ENCODE peak calls at places on chromosome 16, in five cellular contexts. One of them, this sample, is unnamed. For H3K4me1, the result is how much of the 10 kb centered on the place peaks cover.

GRCh38 chr16:85612191-85612800 is 826 bp upstream of the GSE1 start:
- DNase-seq in ovary: peak
- DNase-seq in IMR-90: peak
- DNase-seq in fibroblast of lung: peak
- DNase-seq in psoas muscle: peak
- DNase-seq in this sample: peak

GRCh38 chr16:83722501-83723183 is 85.1 kb upstream of the HSBP1 start:
- DNase-seq in psoas muscle: peak
- DNase-seq in ovary: no peak
- DNase-seq in fibroblast of lung: no peak
- DNase-seq in IMR-90: no peak
- DNase-seq in this sample: no peak

GRCh38 chr16:143456-143855 is 5.0 kb upstream of the NPRL3 start:
- DNase-seq in ovary: no peak
- DNase-seq in IMR-90: no peak
- DNase-seq in psoas muscle: no peak
- DNase-seq in fibroblast of lung: no peak
- DNase-seq in this sample: no peak

GRCh38 chr16:67661101-67661661 is 421 bp downstream of the PARD6A start:
- DNase-seq in fibroblast of lung: peak
- DNase-seq in IMR-90: peak
- DNase-seq in ovary: no peak
- DNase-seq in psoas muscle: no peak
- DNase-seq in this sample: no peak

GRCh38 chr16:56415849-56416248 is 9.5 kb downstream of the AMFR start:
- DNase-seq in IMR-90: no peak
- DNase-seq in ovary: no peak
- DNase-seq in fibroblast of lung: no peak
- DNase-seq in psoas muscle: no peak
- DNase-seq in this sample: no peak

GRCh38 chr16:85157813-85158701 is 45.8 kb upstream of the CIBAR2 start:
- DNase-seq in ovary: no peak
- DNase-seq in psoas muscle: no peak
- DNase-seq in IMR-90: no peak
- DNase-seq in fibroblast of lung: no peak
- DNase-seq in this sample: peak

GRCh38 chr16:81558444-81559175 is 114.0 kb downstream of the CMIP start:
- DNase-seq in ovary: no peak
- DNase-seq in IMR-90: no peak
- DNase-seq in fibroblast of lung: no peak
- DNase-seq in psoas muscle: no peak
- DNase-seq in this sample: no peak

GRCh38 chr16:85735225-85735722 is 15.6 kb downstream of the C16orf74 start:
- DNase-seq in IMR-90: no peak
- DNase-seq in fibroblast of lung: no peak
- DNase-seq in ovary: no peak
- DNase-seq in psoas muscle: no peak
- DNase-seq in this sample: no peak

GRCh38 chr16:78288915-78289314 is 189.5 kb downstream of the WWOX start:
- DNase-seq in ovary: no peak
- DNase-seq in psoas muscle: no peak
- DNase-seq in fibroblast of lung: no peak
- DNase-seq in IMR-90: no peak
- DNase-seq in this sample: no peak

GRCh38 chr16:20851601-20852000 is 45.3 kb downstream of the REXO5 start:
- DNase-seq in ovary: peak
- DNase-seq in psoas muscle: peak
- DNase-seq in IMR-90: peak
- DNase-seq in fibroblast of lung: peak
- DNase-seq in this sample: peak

GRCh38 chr16:927406-927805 is 43.4 kb downstream of the LMF1 start:
- DNase-seq in fibroblast of lung: no peak
- DNase-seq in ovary: no peak
- DNase-seq in psoas muscle: no peak
- DNase-seq in IMR-90: no peak
- DNase-seq in this sample: no peak

GRCh38 chr16:67170168-67170947 is at the start of gene NOL3:
- DNase-seq in IMR-90: peak
- DNase-seq in ovary: peak
- DNase-seq in fibroblast of lung: peak
- DNase-seq in psoas muscle: peak
- DNase-seq in this sample: peak

GRCh38 chr16:4273858-4274291 is 1.1 kb upstream of the TFAP4 start:
- DNase-seq in fibroblast of lung: peak
- DNase-seq in psoas muscle: peak
- DNase-seq in ovary: peak
- DNase-seq in IMR-90: peak
- DNase-seq in this sample: peak

GRCh38 chr16:629289-630023 is 1.3 kb upstream of the WFIKKN1 start:
- DNase-seq in ovary: peak
- DNase-seq in fibroblast of lung: no peak
- DNase-seq in IMR-90: no peak
- DNase-seq in psoas muscle: peak
- DNase-seq in this sample: peak

GRCh38 chr16:720507-720989 is 398 bp upstream of the ANTKMT start:
- DNase-seq in ovary: no peak
- DNase-seq in psoas muscle: no peak
- DNase-seq in IMR-90: peak
- DNase-seq in fibroblast of lung: peak
- DNase-seq in this sample: no peak

GRCh38 chr16:20740007-20740883 is 1.4 kb downstream of the THUMPD1 start:
- DNase-seq in IMR-90: no peak
- DNase-seq in fibroblast of lung: no peak
- DNase-seq in ovary: no peak
- DNase-seq in psoas muscle: no peak
- DNase-seq in this sample: no peak

GRCh38 chr16:83653785-83654184 is 154.0 kb upstream of the HSBP1 start:
- DNase-seq in fibroblast of lung: no peak
- DNase-seq in ovary: no peak
- DNase-seq in IMR-90: peak
- DNase-seq in psoas muscle: no peak
- DNase-seq in this sample: no peak

GRCh38 chr16:85663891-85664321 is 24.8 kb downstream of the GINS2 start:
- DNase-seq in fibroblast of lung: peak
- DNase-seq in IMR-90: peak
- DNase-seq in psoas muscle: peak
- DNase-seq in ovary: peak
- DNase-seq in this sample: peak

GRCh38 chr16:75074920-75075687 is 41.5 kb downstream of the LDHD start:
- DNase-seq in ovary: no peak
- DNase-seq in IMR-90: no peak
- DNase-seq in fibroblast of lung: no peak
- DNase-seq in psoas muscle: peak
- DNase-seq in this sample: no peak

GRCh38 chr16:62225675-62226074 is 189.4 kb upstream of the CDH8 start:
- DNase-seq in fibroblast of lung: no peak
- DNase-seq in ovary: peak
- DNase-seq in psoas muscle: peak
- DNase-seq in IMR-90: no peak
- DNase-seq in this sample: peak

GRCh38 chr16:64997121-64997520 is 124.7 kb downstream of the CDH11 start:
- DNase-seq in ovary: no peak
- DNase-seq in IMR-90: no peak
- DNase-seq in psoas muscle: no peak
- DNase-seq in fibroblast of lung: no peak
- DNase-seq in this sample: no peak

GRCh38 chr16:86946981-86947380 is 368.6 kb downstream of the FOXL1 start:
- DNase-seq in ovary: no peak
- DNase-seq in IMR-90: no peak
- DNase-seq in psoas muscle: peak
- DNase-seq in fibroblast of lung: no peak
- DNase-seq in this sample: no peak

GRCh38 chr16:77364770-77365169 is 70.1 kb downstream of the ADAMTS18 start:
- DNase-seq in fibroblast of lung: no peak
- DNase-seq in psoas muscle: no peak
- DNase-seq in IMR-90: no peak
- DNase-seq in ovary: no peak
- DNase-seq in this sample: no peak

GRCh38 chr16:75238132-75238852 is 13.1 kb downstream of the BCAR1 start:
- DNase-seq in fibroblast of lung: peak
- DNase-seq in ovary: peak
- DNase-seq in psoas muscle: peak
- DNase-seq in IMR-90: peak
- DNase-seq in this sample: peak

GRCh38 chr16:1035066-1035415 is 37.5 kb upstream of the SSTR5 start:
- DNase-seq in ovary: no peak
- DNase-seq in IMR-90: no peak
- DNase-seq in fibroblast of lung: no peak
- DNase-seq in psoas muscle: no peak
- DNase-seq in this sample: peak

GRCh38 chr16:78127130-78127529 is 27.7 kb downstream of the WWOX start:
- DNase-seq in ovary: no peak
- DNase-seq in fibroblast of lung: peak
- DNase-seq in psoas muscle: no peak
- DNase-seq in IMR-90: peak
- DNase-seq in this sample: no peak

DNA sequence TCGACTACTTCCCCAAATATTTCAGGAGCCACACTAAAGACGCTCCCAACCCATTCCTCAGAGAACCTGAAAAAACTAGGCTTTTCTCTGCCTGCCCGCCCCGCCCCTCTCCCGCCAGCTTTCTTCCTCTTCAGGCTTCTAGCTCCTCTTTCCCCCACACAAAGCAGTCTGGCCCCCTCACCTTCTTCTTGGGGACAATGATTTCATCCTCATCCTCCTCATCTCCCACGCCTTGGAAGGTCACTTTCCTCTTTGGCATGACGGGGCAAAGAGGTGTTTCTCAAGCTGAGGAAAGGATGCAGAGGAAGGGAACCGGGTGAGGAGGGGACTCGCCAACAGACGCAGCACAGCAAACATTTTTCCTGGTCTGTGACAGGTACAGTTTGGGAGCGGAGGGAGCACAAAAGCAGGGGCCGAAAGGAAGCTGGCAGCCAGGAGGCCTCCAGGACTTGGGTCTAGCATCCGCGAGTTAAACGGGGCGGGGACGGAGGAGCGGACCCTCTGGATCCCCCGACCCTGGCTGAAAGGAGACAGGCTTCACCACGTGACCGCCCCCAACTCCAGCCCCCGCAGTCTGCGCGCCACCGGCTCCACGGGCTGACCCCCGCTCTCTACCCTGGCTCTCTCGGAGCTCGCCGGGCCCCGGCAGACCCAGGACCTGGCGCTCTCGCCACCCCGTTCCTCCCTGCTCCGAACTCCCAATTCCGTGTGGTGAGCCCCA is 525 bp downstream of the CD2BP2 start:
- DNase-seq in IMR-90: peak
- DNase-seq in ovary: no peak
- DNase-seq in fibroblast of lung: no peak
- DNase-seq in psoas muscle: no peak
- DNase-seq in this sample: peak
- H3K27ac ChIP-seq in IMR-90: peak
- H3K27ac ChIP-seq in ovary: peak
- H3K27ac ChIP-seq in fibroblast of lung: peak
- H3K27ac ChIP-seq in psoas muscle: peak
- H3K27ac ChIP-seq in this sample: peak

DNA sequence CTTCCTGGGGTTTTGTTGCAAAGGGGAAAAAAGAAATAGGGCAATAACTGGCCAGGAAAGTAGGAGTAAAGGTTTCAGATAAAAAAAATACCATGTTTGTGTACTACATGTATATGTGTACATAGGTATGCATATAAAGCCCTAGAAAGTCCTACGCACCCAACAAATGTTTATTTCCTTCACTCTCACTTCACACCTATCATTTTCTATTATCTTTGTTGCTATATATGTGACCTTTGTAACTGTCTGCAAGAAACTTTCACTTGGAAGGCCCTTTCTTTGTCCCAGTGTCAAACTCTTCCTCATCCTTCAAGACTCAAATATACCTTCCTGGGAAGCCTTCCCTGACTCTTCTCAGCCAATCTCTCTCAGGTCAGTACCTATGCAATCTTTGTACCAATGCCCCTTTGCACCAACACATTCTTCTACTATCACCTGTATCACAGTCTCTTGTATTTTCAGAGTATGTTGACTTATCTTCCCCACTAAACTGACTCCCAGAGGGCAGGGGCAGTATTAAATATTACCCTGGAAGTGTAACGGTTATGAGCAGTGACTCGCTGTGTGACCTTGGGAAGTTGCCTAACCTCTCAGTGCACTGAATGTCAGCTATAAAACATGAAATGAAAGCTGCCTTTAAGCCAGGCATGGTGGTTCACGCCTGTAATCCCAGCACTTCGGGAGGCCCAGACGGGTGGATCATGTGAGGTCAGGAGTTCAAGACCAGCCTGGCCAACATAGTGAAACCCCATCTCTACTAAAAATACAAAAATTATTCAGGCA is 6.5 kb downstream of the XPO6 start:
- DNase-seq in ovary: no peak
- DNase-seq in IMR-90: no peak
- DNase-seq in fibroblast of lung: no peak
- DNase-seq in psoas muscle: no peak
- DNase-seq in this sample: no peak
- H3K4me1 ChIP-seq in ovary: under half
- H3K4me1 ChIP-seq in IMR-90: under half
- H3K4me1 ChIP-seq in fibroblast of lung: under half
- H3K4me1 ChIP-seq in psoas muscle: under half
- H3K4me1 ChIP-seq in this sample: under half

DNA sequence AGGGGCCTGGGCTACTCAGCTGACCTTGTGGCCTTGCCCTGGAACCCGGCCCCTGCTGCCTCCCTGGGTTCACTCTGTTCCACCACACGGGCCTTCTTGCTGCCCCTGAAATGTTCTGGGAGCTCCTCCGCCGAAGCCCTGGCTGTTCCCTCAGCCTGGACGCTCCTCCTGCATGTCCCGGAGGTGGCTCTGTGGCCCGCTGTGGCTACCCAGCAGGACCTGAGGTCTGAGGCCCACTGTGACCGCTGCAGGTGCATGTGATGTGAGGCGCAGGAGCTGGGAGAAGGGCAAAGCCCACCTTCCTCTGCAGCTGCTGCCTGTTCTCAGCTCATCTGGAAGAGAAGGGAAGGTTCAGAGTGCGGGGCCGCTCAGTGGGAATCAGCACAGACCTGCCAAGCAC is 38.9 kb upstream of the ACSF3 start:
- DNase-seq in psoas muscle: no peak
- DNase-seq in fibroblast of lung: no peak
- DNase-seq in IMR-90: no peak
- DNase-seq in ovary: no peak
- DNase-seq in this sample: no peak
- H3K27ac ChIP-seq in psoas muscle: no peak
- H3K27ac ChIP-seq in fibroblast of lung: no peak
- H3K27ac ChIP-seq in IMR-90: no peak
- H3K27ac ChIP-seq in ovary: no peak
- H3K27ac ChIP-seq in this sample: no peak

GRCh38 chr16:11992008-11992584 is 15.6 kb downstream of the SNX29 start:
- DNase-seq in IMR-90: no peak
- DNase-seq in psoas muscle: no peak
- DNase-seq in fibroblast of lung: no peak
- DNase-seq in ovary: no peak
- DNase-seq in this sample: no peak

GRCh38 chr16:11996433-11997174 is 20.1 kb downstream of the SNX29 start:
- DNase-seq in psoas muscle: no peak
- DNase-seq in ovary: no peak
- DNase-seq in IMR-90: no peak
- DNase-seq in fibroblast of lung: no peak
- DNase-seq in this sample: no peak

GRCh38 chr16:11992594-11993524 is 16.3 kb downstream of the SNX29 start:
- DNase-seq in fibroblast of lung: no peak
- DNase-seq in ovary: no peak
- DNase-seq in IMR-90: no peak
- DNase-seq in psoas muscle: no peak
- DNase-seq in this sample: no peak

GRCh38 chr16:11990672-11991390 is 14.3 kb downstream of the SNX29 start:
- DNase-seq in psoas muscle: no peak
- DNase-seq in IMR-90: no peak
- DNase-seq in ovary: no peak
- DNase-seq in fibroblast of lung: no peak
- DNase-seq in this sample: no peak

GRCh38 chr16:11994187-11995119 is 17.9 kb downstream of the SNX29 start:
- DNase-seq in IMR-90: peak
- DNase-seq in ovary: no peak
- DNase-seq in fibroblast of lung: no peak
- DNase-seq in psoas muscle: peak
- DNase-seq in this sample: no peak
- H3K4me1 ChIP-seq in IMR-90: under half
- H3K4me1 ChIP-seq in ovary: under half
- H3K4me1 ChIP-seq in fibroblast of lung: under half
- H3K4me1 ChIP-seq in psoas muscle: under half
- H3K4me1 ChIP-seq in this sample: under half